ENCODE peak calls at places on chromosomes 13 and 19, in nine cellular contexts. V, Z, Y, I, X, S, E, M and N are unnamed samples.

GRCh38 chr19:12721656-12722565 is 1.8 kb downstream of the TNPO2 start:
- DNase-seq in S (peak; percentile 24), V (peak; percentile 46), M (peak; percentile 48), I (peak; percentile 3), X (peak; percentile 56), Z (peak; percentile 56), Y (peak; percentile 69), E (peak; percentile 74), N (peak; percentile 43)

GRCh38 chr19:7099597-7099921 is 30.1 kb downstream of the ZNF557 start:
- DNase-seq in Z (peak; percentile 91), X (no peak), S (no peak), I (no peak), M (no peak), V (no peak), Y (no peak), E (no peak), N (no peak)

GRCh38 chr13:29453657-29454056 is 141.8 kb downstream of the SLC7A1 start:
- DNase-seq in E (no peak), X (no peak), Y (no peak), S (no peak), M (no peak), V (no peak), Z (no peak), I (no peak), N (no peak)

GRCh38 chr13:67273001-67273400 is 42.9 kb upstream of the PCDH9 start:
- DNase-seq in I (no peak), M (no peak), Z (no peak), Y (no peak), E (no peak), X (no peak), S (no peak), V (no peak), N (no peak)

GRCh38 chr13:33316890-33317289 is 31.3 kb upstream of the STARD13 start:
- DNase-seq in V (no peak), X (no peak), S (no peak), M (no peak), E (no peak), Z (no peak), Y (no peak), I (no peak), N (no peak)

GRCh38 chr19:47120461-47120860 is 6.9 kb upstream of the ZC3H4 start:
- DNase-seq in S (no peak), Y (no peak), M (no peak), X (no peak), Z (no peak), I (no peak), V (no peak), E (no peak), N (no peak)

GRCh38 chr13:73781384-73781783 is 352.8 kb downstream of the KLF12 start:
- DNase-seq in E (no peak), M (no peak), Z (no peak), S (no peak), Y (no peak), I (no peak), V (no peak), X (no peak), N (peak; percentile 14)

GRCh38 chr19:55958356-55958755 is 10.7 kb downstream of the NLRP8 start:
- DNase-seq in Z (no peak), I (no peak), M (no peak), X (no peak), S (peak; percentile 12), E (no peak), V (peak; percentile 93), Y (no peak), N (no peak)

GRCh38 chr19:46841458-46842083 is 9.1 kb downstream of the AP2S1 start:
- DNase-seq in Z (no peak), M (no peak), Y (no peak), E (no peak), X (no peak), S (peak; percentile 69), I (no peak), V (peak; percentile 58), N (no peak)

GRCh38 chr19:55179570-55180484 is at the start of gene SYT5:
- DNase-seq in X (peak; percentile 74), M (no peak), Z (peak; percentile 74), I (peak; percentile 46), S (no peak), E (no peak), Y (no peak), V (no peak), N (no peak)

GRCh38 chr19:4803736-4804695 is 12.5 kb downstream of the FEM1A start:
- DNase-seq in Y (no peak), M (peak; percentile 63), S (peak; percentile 52), I (peak; percentile 32), Z (peak; percentile 80), E (no peak), V (peak; percentile 58), X (peak; percentile 75), N (no peak)

GRCh38 chr13:72246396-72246795 is 379.4 kb upstream of the DACH1 start:
- DNase-seq in I (no peak), S (no peak), Y (no peak), X (no peak), V (no peak), Z (no peak), M (no peak), E (no peak), N (no peak)

GRCh38 chr19:53463263-53463662 is 4.3 kb upstream of the ZNF813 start:
- DNase-seq in E (no peak), X (no peak), S (no peak), V (no peak), I (no peak), M (no peak), Y (peak; percentile 60), Z (peak; percentile 10), N (no peak)

GRCh38 chr19:15238639-15239155 is 6.4 kb upstream of the EPHX3 start:
- DNase-seq in I (no peak), M (no peak), Z (no peak), X (no peak), V (no peak), S (no peak), Y (no peak), E (no peak), N (no peak)

GRCh38 chr13:53254495-53254894 is 225.9 kb downstream of the OLFM4 start:
- DNase-seq in M (no peak), Y (no peak), S (no peak), E (no peak), Z (no peak), V (no peak), I (no peak), X (no peak), N (no peak)

GRCh38 chr13:96338030-96338429 is 248.1 kb downstream of the HS6ST3 start:
- DNase-seq in Y (no peak), V (no peak), I (no peak), E (no peak), Z (no peak), S (no peak), X (no peak), M (no peak), N (no peak)

GRCh38 chr13:45548281-45548680 is 67.3 kb downstream of the ERICH6B start:
- DNase-seq in Y (no peak), M (no peak), S (no peak), E (no peak), V (no peak), I (no peak), X (no peak), Z (no peak), N (no peak)

GRCh38 chr13:27425151-27425917 is 915 bp downstream of the GTF3A start:
- DNase-seq in V (no peak), M (no peak), X (no peak), Y (no peak), E (no peak), S (no peak), I (peak; percentile 17), Z (peak; percentile 35), N (no peak)

GRCh38 chr19:38478273-38478971 is 44.9 kb downstream of the RYR1 start:
- DNase-seq in M (no peak), X (peak; percentile 68), V (peak; percentile 16), E (no peak), I (no peak), S (peak; percentile 79), Z (no peak), Y (no peak), N (no peak)

GRCh38 chr13:91358384-91358776 is 10.9 kb downstream of the MIR17HG start:
- DNase-seq in E (no peak), Y (no peak), I (no peak), Z (no peak), M (no peak), V (no peak), S (no peak), X (no peak), N (no peak)

GRCh38 chr13:73741111-73741510 is 393.1 kb downstream of the KLF12 start:
- DNase-seq in X (no peak), E (no peak), Y (no peak), M (no peak), Z (peak; percentile 7), S (no peak), I (no peak), V (no peak), N (no peak)

GRCh38 chr19:44824758-44825157 is 15.9 kb downstream of the BCAM start:
- DNase-seq in Z (no peak), V (no peak), E (no peak), I (no peak), X (no peak), S (no peak), Y (no peak), M (peak; percentile 73), N (no peak)

GRCh38 chr19:35963514-35963913 is 27.3 kb downstream of the LRFN3 start:
- DNase-seq in E (peak; percentile 12), M (no peak), S (peak; percentile 75), I (no peak), Z (peak; percentile 49), V (peak; percentile 41), X (peak; percentile 54), Y (no peak), N (no peak)

GRCh38 chr13:98681017-98681416 is 71.5 kb downstream of the SLC15A1 start:
- DNase-seq in X (no peak), E (no peak), I (no peak), Z (no peak), V (no peak), Y (no peak), M (peak; percentile 5), S (no peak), N (no peak)

GRCh38 chr13:18978447-18978846 is 203.2 kb downstream of the TUBA3C start:
- DNase-seq in S (no peak), I (no peak), Z (no peak), E (no peak), X (no peak), M (no peak), V (peak; percentile 1), Y (no peak), N (no peak)

GRCh38 chr13:52652980-52653303 is 306 bp downstream of the SUGT1 start:
- DNase-seq in X (peak; percentile 26), I (no peak), Y (peak; percentile 57), Z (no peak), E (peak; percentile 3), M (no peak), V (no peak), S (no peak), N (no peak)

GRCh38 chr19:51460164-51460992 is 2.1 kb upstream of the SIGLEC8 start:
- DNase-seq in M (no peak), E (no peak), V (no peak), Z (no peak), S (peak; percentile 33), Y (no peak), I (no peak), X (peak; percentile 30), N (no peak)

GRCh38 chr13:34617684-34618083 is 324.4 kb upstream of the NBEA start:
- DNase-seq in Y (no peak), S (no peak), Z (no peak), V (no peak), E (no peak), X (no peak), M (no peak), I (no peak), N (no peak)

GRCh38 chr13:23928985-23929384 is 31.7 kb upstream of the C1QTNF9B start:
- DNase-seq in V (peak; percentile 75), X (no peak), Z (no peak), Y (no peak), M (no peak), S (peak; percentile 13), I (no peak), E (peak; percentile 21), N (no peak)

GRCh38 chr19:54133957-54134590 is 3.5 kb upstream of the CNOT3 start:
- DNase-seq in M (no peak), E (no peak), Z (no peak), Y (no peak), V (no peak), X (no peak), I (no peak), S (no peak), N (no peak)

GRCh38 chr13:64723735-64724134 is 2506.4 kb downstream of the PCDH9 start:
- DNase-seq in Y (no peak), X (peak; percentile 43), Z (no peak), I (no peak), S (peak; percentile 90), E (peak; percentile 65), V (peak; percentile 95), M (no peak), N (peak; percentile 30)